ENCODE peak calls at places on chromosomes 11 and 22, in ten cellular contexts. U is body of pancreas; L is sigmoid colon; S is left lung; F is fibroblast of lung; Z is CD8-positive, alpha-beta memory T cell; I is stomach; P is left ventricle myocardium inferior; G is hepatocyte; J is esophagus squamous epithelium. C is an unnamed sample. For H3K4me1, the result is how much of the 10 kb centered on the place peaks cover.

GRCh38 chr11:44032304-44033085 is 15.3 kb upstream of the ACCSL start:
- DNase-seq in U (peak), L (no peak), S (peak), F (peak), Z (no peak), I (no peak), P (peak), G (no peak), J (no peak), C (no peak)

GRCh38 chr11:106012744-106013143 is 9.3 kb downstream of the MSANTD4 start:
- DNase-seq in U (peak), L (no peak), S (no peak), F (peak), Z (no peak), I (no peak), P (no peak), G (peak), J (no peak), C (no peak)

GRCh38 chr11:74726547-74727182 is 4.6 kb downstream of the CHRDL2 start:
- DNase-seq in U (peak), L (peak), S (peak), F (peak), Z (peak), I (peak), P (peak), G (peak), J (no peak), C (peak)

GRCh38 chr22:19086944-19087343 is 35.3 kb downstream of the DGCR2 start:
- DNase-seq in U (no peak), L (peak), S (no peak), F (peak), Z (no peak), I (no peak), P (no peak), G (no peak), J (no peak), C (no peak)

GRCh38 chr11:13338437-13339069 is 61.0 kb downstream of the BMAL1 start:
- DNase-seq in U (no peak), L (no peak), S (no peak), F (peak), Z (no peak), I (no peak), P (no peak), G (no peak), J (no peak), C (no peak)

GRCh38 chr11:13126430-13126829 is 117.3 kb downstream of the RASSF10 start:
- DNase-seq in U (no peak), L (no peak), S (no peak), F (peak), Z (no peak), I (peak), P (no peak), G (no peak), J (no peak), C (no peak)

GRCh38 chr11:443542-444199 is 1.9 kb upstream of the ANO9 start:
- DNase-seq in U (no peak), L (no peak), S (no peak), F (peak), Z (no peak), I (no peak), P (no peak), G (peak), J (no peak), C (no peak)

GRCh38 chr11:75422248-75423231 is 10.5 kb downstream of the KLHL35 start:
- DNase-seq in U (peak), L (no peak), S (peak), F (no peak), Z (no peak), I (peak), P (no peak), G (peak), J (no peak), C (no peak)

GRCh38 chr11:104432526-104432925 is 268.6 kb upstream of the PDGFD start:
- DNase-seq in U (no peak), L (no peak), S (no peak), F (no peak), Z (no peak), I (no peak), P (no peak), G (no peak), J (no peak), C (no peak)

GRCh38 chr11:117219455-117219854 is 12.4 kb downstream of the PCSK7 start:
- DNase-seq in U (no peak), L (peak), S (no peak), F (no peak), Z (no peak), I (no peak), P (no peak), G (no peak), J (no peak), C (no peak)
- H3K4me1 ChIP-seq in U (under half), L (half or more), S (under half), F (under half), Z (under half), I (under half), P (half or more), G (under half), J (under half), C (under half)

DNA sequence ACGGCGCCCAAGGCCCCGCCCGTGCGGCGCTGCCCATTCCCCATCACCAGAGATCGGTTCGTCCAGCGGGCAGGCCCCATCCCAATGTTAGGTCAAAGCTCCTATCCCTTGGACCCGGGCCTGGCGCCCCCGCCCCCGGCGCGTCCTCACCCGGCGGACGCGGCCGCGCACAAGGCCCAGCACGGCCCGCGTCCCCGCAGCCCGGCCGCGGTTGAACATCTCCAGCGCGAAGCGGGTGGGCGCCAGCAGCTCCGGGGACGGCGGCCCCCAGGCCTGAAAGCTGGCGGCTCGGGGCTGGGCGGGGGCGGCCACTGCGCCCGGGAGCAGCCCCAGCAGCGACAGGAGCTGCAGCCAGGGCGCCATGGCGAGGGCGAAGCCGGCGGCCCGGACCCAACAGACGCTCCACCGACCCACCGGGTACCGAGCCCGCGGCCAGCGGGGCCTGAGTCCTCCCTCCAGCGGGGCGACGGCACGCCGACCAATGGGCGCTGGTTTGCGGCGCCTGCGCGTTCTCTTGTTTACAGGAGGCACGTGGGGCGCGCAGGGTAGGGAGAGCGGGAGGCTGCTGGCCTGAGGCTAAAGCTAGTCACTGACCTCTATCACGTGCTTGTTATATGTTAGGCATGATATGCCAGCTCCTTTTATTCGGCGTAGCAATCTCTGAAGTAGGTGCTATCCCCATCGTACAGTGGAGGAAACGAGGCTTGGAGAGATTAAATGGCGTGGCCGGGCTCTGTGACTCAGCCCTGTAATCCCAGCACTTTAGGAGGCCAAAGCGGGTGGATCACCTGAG is at the start of gene CTSF:
- DNase-seq in U (peak), L (peak), S (peak), F (peak), Z (peak), I (peak), P (peak), G (no peak), J (no peak), C (peak)
- H3K4me3 ChIP-seq in U (no peak), L (peak), S (peak), F (peak), Z (peak), I (peak), P (peak), G (no peak), J (peak), C (peak)

GRCh38 chr22:30425327-30425615 is 297 bp upstream of the MTFP1 start:
- DNase-seq in U (no peak), L (no peak), S (no peak), F (no peak), Z (no peak), I (no peak), P (no peak), G (no peak), J (no peak), C (no peak)
- H3K4me1 ChIP-seq in U (under half), L (under half), S (under half), F (under half), Z (under half), I (half or more), P (half or more), G (under half), J (under half), C (under half)

GRCh38 chr11:63666874-63667273 is 4.3 kb downstream of the ATL3 start:
- DNase-seq in U (no peak), L (no peak), S (no peak), F (peak), Z (no peak), I (no peak), P (no peak), G (no peak), J (no peak), C (no peak)

GRCh38 chr11:63670077-63670737 is 969 bp downstream of the ATL3 start:
- DNase-seq in U (no peak), L (no peak), S (no peak), F (peak), Z (no peak), I (no peak), P (no peak), G (no peak), J (no peak), C (no peak)

GRCh38 chr11:63667993-63668392 is 3.2 kb downstream of the ATL3 start:
- DNase-seq in U (no peak), L (no peak), S (no peak), F (peak), Z (no peak), I (no peak), P (no peak), G (peak), J (no peak), C (no peak)

GRCh38 chr11:63670738-63671321 is 346 bp downstream of the ATL3 start:
- DNase-seq in U (peak), L (peak), S (peak), F (no peak), Z (peak), I (peak), P (peak), G (peak), J (no peak), C (peak)

GRCh38 chr11:63668396-63668795 is 2.8 kb downstream of the ATL3 start:
- DNase-seq in U (no peak), L (no peak), S (no peak), F (no peak), Z (no peak), I (no peak), P (no peak), G (no peak), J (no peak), C (no peak)
- H3K4me3 ChIP-seq in U (no peak), L (no peak), S (no peak), F (no peak), Z (no peak), I (no peak), P (no peak), G (no peak), J (no peak), C (no peak)

GRCh38 chr22:50202130-50202671 is 1.4 kb downstream of the SELENOO start:
- DNase-seq in U (peak), L (no peak), S (no peak), F (no peak), Z (no peak), I (no peak), P (no peak), G (peak), J (no peak), C (no peak)

GRCh38 chr22:50199836-50200332 is 927 bp upstream of the SELENOO start:
- DNase-seq in U (peak), L (no peak), S (no peak), F (no peak), Z (no peak), I (peak), P (no peak), G (peak), J (no peak), C (peak)

GRCh38 chr22:50201191-50202129 is 649 bp downstream of the SELENOO start:
- DNase-seq in U (peak), L (no peak), S (no peak), F (no peak), Z (no peak), I (peak), P (no peak), G (peak), J (no peak), C (no peak)

GRCh38 chr22:50199251-50199721 is 1.5 kb upstream of the SELENOO start:
- DNase-seq in U (peak), L (no peak), S (no peak), F (no peak), Z (no peak), I (no peak), P (no peak), G (no peak), J (no peak), C (no peak)

GRCh38 chr22:50200333-50201190 is at the start of gene SELENOO:
- DNase-seq in U (peak), L (peak), S (peak), F (peak), Z (peak), I (peak), P (peak), G (peak), J (peak), C (peak)
- H3K4me1 ChIP-seq in U (under half), L (under half), S (under half), F (under half), Z (under half), I (under half), P (half or more), G (under half), J (under half), C (under half)

GRCh38 chr22:23801886-23802377 is 15.2 kb downstream of the SMARCB1 start:
- DNase-seq in U (no peak), L (no peak), S (no peak), F (no peak), Z (no peak), I (no peak), P (no peak), G (no peak), J (no peak), C (no peak)
- H3K4me3 ChIP-seq in U (no peak), L (no peak), S (no peak), F (no peak), Z (no peak), I (no peak), P (no peak), G (no peak), J (no peak), C (no peak)